ENCODE peak calls at places on chromosomes 1 and 21, in five cellular contexts. V is CD8-positive, alpha-beta memory T cell; U is upper lobe of left lung; A is lower leg skin; F is effector memory CD4-positive, alpha-beta T cell. X is an unnamed sample.

GRCh38 chr1:110212165-110213142 is 2.3 kb downstream of the KCNC4 start:
- DNase-seq in F (no peak), V (no peak), A (no peak), U (no peak), X (no peak)

GRCh38 chr1:115210302-115210711 is 121.0 kb upstream of the TSPAN2 start:
- DNase-seq in V (no peak), A (no peak), F (no peak), U (no peak), X (no peak)

GRCh38 chr1:114178940-114179339 is 25.3 kb upstream of the SYT6 start:
- DNase-seq in A (no peak), V (no peak), F (no peak), U (no peak), X (no peak)

GRCh38 chr1:201535046-201535777 is 3.7 kb upstream of the NAV1 start:
- DNase-seq in A (no peak), F (no peak), U (no peak), V (no peak), X (no peak)

GRCh38 chr21:44376606-44377005 is 23.2 kb downstream of the TRPM2 start:
- DNase-seq in V (no peak), A (no peak), F (no peak), U (no peak), X (no peak)

GRCh38 chr1:35369922-35370671 is 101.6 kb downstream of the ZMYM4 start:
- DNase-seq in F (no peak), V (no peak), A (no peak), U (no peak), X (no peak)

GRCh38 chr1:206608108-206608698 is 4.1 kb downstream of the EIF2D start:
- DNase-seq in V (peak), A (no peak), U (no peak), F (peak), X (no peak)

GRCh38 chr1:213131851-213132655 is 81.0 kb downstream of the RPS6KC1 start:
- DNase-seq in U (no peak), V (no peak), A (no peak), F (no peak), X (no peak)

GRCh38 chr1:210132582-210132981 is 100.0 kb upstream of the SERTAD4 start:
- DNase-seq in F (no peak), V (no peak), A (no peak), U (no peak), X (no peak)

GRCh38 chr1:119774746-119775495 is 6.2 kb upstream of the HMGCS2 start:
- DNase-seq in A (no peak), F (no peak), U (no peak), V (no peak), X (no peak)

GRCh38 chr1:156076609-156077429 is 5.4 kb downstream of the MEX3A start:
- DNase-seq in F (no peak), V (no peak), A (no peak), U (peak), X (no peak)

GRCh38 chr1:37765937-37766664 is 1.2 kb upstream of the EPHA10 start:
- DNase-seq in F (no peak), A (no peak), U (no peak), V (no peak), X (no peak)

GRCh38 chr1:52403566-52404115 is 582 bp downstream of the ORC1 start:
- DNase-seq in A (no peak), V (peak), U (no peak), F (peak), X (no peak)

GRCh38 chr1:8378981-8379470 is 61.1 kb downstream of the SLC45A1 start:
- DNase-seq in U (peak), V (no peak), F (no peak), A (no peak), X (no peak)

GRCh38 chr1:20082772-20083171 is 12.8 kb downstream of the PLA2G5 start:
- DNase-seq in V (no peak), U (no peak), F (no peak), A (no peak), X (no peak)

GRCh38 chr1:178485467-178486098 is 11.2 kb downstream of the CLEC20A start:
- DNase-seq in F (no peak), A (no peak), U (no peak), V (no peak), X (no peak)

GRCh38 chr1:156664046-156664948 is 12.9 kb downstream of the NES start:
- DNase-seq in F (no peak), V (no peak), U (no peak), A (no peak), X (no peak)

DNA sequence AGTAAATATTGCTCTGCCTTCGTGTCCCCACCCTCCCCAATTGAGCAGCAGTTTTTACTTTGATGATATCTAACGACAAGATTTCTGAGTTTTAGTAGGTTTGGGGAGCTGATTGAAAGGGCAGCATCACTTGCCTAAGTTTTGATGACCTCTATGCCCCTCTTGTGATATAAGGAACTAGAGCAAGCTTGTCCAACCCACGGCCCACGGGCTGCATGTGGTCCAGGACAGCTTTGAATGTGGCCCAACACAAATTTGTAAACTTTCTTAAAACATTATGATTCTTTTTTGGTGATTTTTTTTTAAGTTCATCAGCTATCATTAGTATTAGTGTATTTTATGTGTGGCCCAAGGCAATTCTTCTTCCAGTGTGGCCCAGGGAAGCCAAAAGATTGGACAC is 1.6 kb downstream of the CNIH4 start:
- DNase-seq in U (no peak), A (no peak), V (no peak), F (no peak), X (no peak)
- H3K4me3 ChIP-seq in U (no peak), A (no peak), V (no peak), F (peak), X (no peak)

DNA sequence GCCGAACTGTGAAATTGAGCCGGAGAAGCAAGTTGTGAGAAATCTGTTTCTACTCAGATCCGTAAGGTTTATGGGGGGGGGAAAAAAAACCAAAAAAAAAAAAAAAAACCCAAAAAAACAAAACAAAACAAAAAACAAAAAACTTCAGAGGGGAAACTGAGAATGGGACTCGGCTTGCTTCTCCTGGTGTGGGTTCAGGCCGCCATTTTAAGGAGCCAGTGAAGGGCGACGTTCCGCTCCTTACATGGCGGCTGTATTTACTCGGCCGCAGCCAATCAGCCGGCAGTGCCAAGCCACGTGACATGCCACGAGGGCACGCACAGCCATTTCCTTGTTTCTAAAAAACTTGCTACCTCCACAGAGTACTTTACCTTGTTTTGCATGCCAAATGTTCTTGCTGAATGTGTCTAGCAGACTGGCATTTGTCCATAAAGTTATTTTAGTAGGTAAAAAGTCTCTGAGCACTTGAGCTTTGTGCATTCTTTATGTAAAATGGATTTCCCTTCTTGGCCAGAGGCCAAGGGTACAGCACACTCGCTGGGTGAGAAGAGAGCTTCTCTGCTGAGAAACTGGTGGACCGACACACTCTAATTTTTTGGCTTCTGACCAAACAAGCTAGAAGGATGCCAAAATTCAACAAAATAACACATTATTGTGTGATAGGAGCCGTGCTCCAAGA is 101.8 kb downstream of the NFIA start:
- DNase-seq in V (no peak), F (no peak), U (peak), A (peak), X (peak)
- H3K4me3 ChIP-seq in V (no peak), F (no peak), U (peak), A (no peak), X (peak)

GRCh38 chr1:10661453-10661852 is 135.0 kb downstream of the CASZ1 start:
- DNase-seq in A (no peak), F (no peak), V (no peak), U (no peak), X (no peak)

GRCh38 chr1:10663668-10664035 is 132.8 kb downstream of the CASZ1 start:
- DNase-seq in F (no peak), V (no peak), A (no peak), U (no peak), X (no peak)

GRCh38 chr1:10664251-10664650 is 132.2 kb downstream of the CASZ1 start:
- DNase-seq in F (no peak), A (no peak), V (no peak), U (no peak), X (no peak)

GRCh38 chr1:10662090-10662688 is 134.3 kb downstream of the CASZ1 start:
- DNase-seq in A (no peak), V (no peak), U (no peak), F (no peak), X (no peak)

DNA sequence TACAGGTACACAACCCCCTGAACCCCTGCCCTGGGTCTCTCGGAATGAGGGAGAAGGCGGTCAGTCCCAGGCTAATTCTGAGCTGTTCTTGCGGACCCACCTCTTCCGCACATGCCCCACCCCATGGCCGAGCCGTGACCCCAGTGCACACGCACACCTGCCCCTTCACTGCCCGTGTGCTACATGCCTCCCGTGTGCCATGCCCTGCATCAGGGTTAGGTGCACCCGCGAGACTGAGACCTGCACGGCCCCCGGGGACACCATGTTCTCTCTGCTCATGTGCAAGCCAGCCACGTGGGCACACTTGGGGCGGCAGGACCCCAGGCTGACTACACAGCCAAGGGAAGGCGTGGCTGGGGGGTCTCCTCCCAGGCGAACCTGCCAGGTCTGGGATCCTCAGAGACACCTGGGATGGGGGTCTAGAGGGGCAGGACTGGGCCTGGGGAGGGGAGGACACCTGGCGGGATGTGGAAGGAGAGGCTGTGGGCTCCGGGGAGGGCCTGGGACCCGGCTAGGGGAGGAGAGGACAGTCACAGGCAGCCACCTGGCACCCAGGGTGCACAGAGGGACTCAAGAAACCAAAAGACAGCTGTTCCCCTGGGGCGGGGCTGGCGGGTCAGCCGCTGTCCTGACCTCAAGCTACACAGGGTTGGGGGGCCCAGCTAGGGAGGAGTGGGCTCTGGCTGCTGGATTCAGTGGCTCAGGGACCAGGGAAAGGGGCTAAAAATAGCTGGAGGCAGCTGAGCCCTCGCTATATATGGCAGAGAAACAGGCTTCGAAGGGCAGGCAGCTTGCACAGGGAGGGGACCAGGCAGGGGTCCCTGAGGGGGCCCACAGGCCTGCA is 133.4 kb downstream of the CASZ1 start:
- DNase-seq in A (no peak), U (no peak), F (no peak), V (no peak), X (no peak)
- H3K4me3 ChIP-seq in A (no peak), U (peak), F (no peak), V (no peak), X (no peak)

GRCh38 chr21:37181059-37181458 is 86.1 kb downstream of the VPS26C start:
- DNase-seq in U (no peak), F (no peak), A (no peak), V (no peak), X (no peak)
- H3K4me3 ChIP-seq in U (no peak), F (no peak), A (no peak), V (no peak), X (no peak)

GRCh38 chr1:21569820-21570527 is 60.8 kb downstream of the ALPL start:
- DNase-seq in F (no peak), V (no peak), U (no peak), A (no peak), X (no peak)
- H3K4me3 ChIP-seq in F (no peak), V (no peak), U (no peak), A (no peak), X (no peak)

GRCh38 chr1:27382950-27383627 is at the start of gene CD164L2:
- DNase-seq in A (peak), F (peak), U (peak), V (peak), X (no peak)

GRCh38 chr1:27380223-27380622 is 2.9 kb downstream of the CD164L2 start:
- DNase-seq in U (no peak), V (no peak), F (no peak), A (no peak), X (no peak)

GRCh38 chr1:27380766-27381733 is 2.1 kb downstream of the CD164L2 start:
- DNase-seq in U (no peak), A (no peak), F (no peak), V (no peak), X (no peak)

GRCh38 chr1:27381976-27382762 is 964 bp downstream of the CD164L2 start:
- DNase-seq in A (no peak), U (peak), F (no peak), V (no peak), X (no peak)

GRCh38 chr1:27383661-27384060 is 528 bp upstream of the CD164L2 start:
- DNase-seq in V (no peak), A (no peak), F (no peak), U (peak), X (no peak)
- H3K4me3 ChIP-seq in V (no peak), A (no peak), F (no peak), U (no peak), X (no peak)

GRCh38 chr1:86915737-86916235 is 1.4 kb downstream of the HS2ST1 start:
- DNase-seq in V (no peak), F (no peak), U (no peak), A (no peak), X (no peak)

GRCh38 chr1:86913896-86914634 is at the start of gene SELENOF:
- DNase-seq in U (peak), V (peak), F (peak), A (peak), X (peak)

GRCh38 chr1:86914635-86914997 is at the start of gene HS2ST1:
- DNase-seq in V (no peak), U (no peak), F (no peak), A (no peak), X (no peak)

GRCh38 chr1:86914998-86915736 is 732 bp downstream of the HS2ST1 start:
- DNase-seq in V (peak), F (peak), U (no peak), A (peak), X (no peak)

DNA sequence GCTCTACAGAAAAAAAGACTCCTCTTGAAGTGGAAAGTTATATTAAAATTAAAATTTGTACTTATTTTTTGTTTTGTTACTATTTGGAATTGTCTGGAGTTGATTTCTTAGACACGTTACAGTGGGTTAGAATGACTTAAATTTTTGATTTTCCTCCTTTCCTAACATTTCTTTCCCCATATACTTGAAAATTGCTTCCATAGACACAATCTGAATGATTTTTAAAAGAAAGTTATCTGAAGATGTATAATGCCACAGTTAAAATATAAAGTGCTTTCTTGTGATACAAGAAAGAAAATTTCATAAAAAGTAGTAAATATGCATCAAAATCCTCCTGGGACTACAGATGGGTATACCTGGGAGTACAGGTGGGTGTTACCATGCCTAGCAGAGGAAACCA is 2.3 kb downstream of the HS2ST1 start:
- DNase-seq in V (no peak), A (no peak), F (no peak), U (no peak), X (no peak)
- H3K4me3 ChIP-seq in V (no peak), A (no peak), F (no peak), U (no peak), X (no peak)

GRCh38 chr1:108947871-108948525 is 15.3 kb downstream of the CLCC1 start:
- DNase-seq in U (no peak), V (no peak), A (no peak), F (no peak), X (no peak)
- H3K4me3 ChIP-seq in U (no peak), V (no peak), A (no peak), F (no peak), X (no peak)

DNA sequence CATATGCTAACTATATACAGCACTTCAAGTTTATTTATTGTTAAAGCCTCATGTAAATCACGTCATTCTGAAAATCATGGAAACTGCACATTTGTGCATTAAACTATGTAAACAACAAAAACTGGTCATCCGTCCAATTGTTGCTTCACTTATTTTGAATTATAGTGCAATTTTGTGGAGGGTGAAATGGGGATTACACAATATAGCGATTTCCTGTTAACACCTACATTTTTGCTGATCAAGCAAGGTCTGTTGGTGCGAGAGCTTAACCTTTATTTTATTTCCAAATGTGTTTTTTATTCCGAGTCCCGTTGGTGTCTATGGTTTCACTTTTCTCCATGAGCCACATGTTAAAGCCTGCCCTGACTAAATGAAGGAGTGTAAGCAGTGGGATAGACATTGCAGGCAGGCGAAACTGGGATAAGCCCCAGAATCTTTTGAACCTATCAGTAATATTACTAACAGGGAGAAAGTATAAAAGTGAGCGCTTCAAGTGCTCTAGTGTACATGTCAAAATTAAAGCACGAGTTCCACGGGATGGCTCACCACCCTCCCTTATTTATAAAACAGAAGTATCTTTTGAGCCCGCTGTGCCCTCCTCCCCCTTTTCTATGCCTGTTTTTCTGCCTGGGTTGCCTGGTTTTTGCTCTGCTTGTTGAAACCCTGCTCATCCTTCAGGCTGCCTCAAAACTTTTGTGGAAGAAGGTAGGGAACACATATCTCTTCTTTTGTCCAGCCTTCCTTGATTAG is 120.7 kb downstream of the NFIA start:
- DNase-seq in A (no peak), U (no peak), F (no peak), V (no peak), X (no peak)
- H3K4me3 ChIP-seq in A (no peak), U (peak), F (no peak), V (no peak), X (peak)